ENCODE peak calls at places on chromosomes 6 and 20, in five cellular contexts. C is occipital lobe, R is NCI-H460, B is AML-193, P is activated T-cell treated with anti-CD3 and anti-CD28 coated beads for 1 hour. J is an unnamed sample.

GRCh38 chr6:8655670-8656454 is 220.5 kb upstream of the SLC35B3 start:
- DNase-seq in C (no peak), R (no peak), B (no peak), P (no peak), J (no peak)

GRCh38 chr6:37731888-37732287 is 34.2 kb upstream of the MDGA1 start:
- DNase-seq in C (no peak), R (no peak), B (no peak), P (peak; percentile 27), J (no peak)

GRCh38 chr6:25005010-25005409 is 69.2 kb upstream of the RIPOR2 start:
- DNase-seq in C (no peak), R (no peak), B (no peak), P (no peak), J (no peak)

GRCh38 chr6:79630883-79631799 is at the start of gene SH3BGRL2:
- DNase-seq in C (peak; percentile 72), R (peak; percentile 21), B (no peak), P (no peak), J (peak; percentile 41)

GRCh38 chr20:36845288-36845969 is 30.5 kb upstream of the TLDC2 start:
- DNase-seq in C (peak; percentile 38), R (no peak), B (no peak), P (no peak), J (no peak)

GRCh38 chr20:57810511-57811372 is 100.9 kb upstream of the PMEPA1 start:
- DNase-seq in C (no peak), R (no peak), B (no peak), P (no peak), J (no peak)

GRCh38 chr20:779771-780170 is 11.5 kb upstream of the SLC52A3 start:
- DNase-seq in C (no peak), R (no peak), B (no peak), P (no peak), J (no peak)

GRCh38 chr20:31605902-31606677 is 1.0 kb downstream of the ID1 start:
- DNase-seq in C (no peak), R (no peak), B (peak; percentile 16), P (peak; percentile 5), J (no peak)

GRCh38 chr6:106444777-106445507 is 84.4 kb downstream of the CRYBG1 start:
- DNase-seq in C (no peak), R (peak; percentile 61), B (peak; percentile 92), P (no peak), J (no peak)

GRCh38 chr6:32092760-32093497 is 16.2 kb downstream of the TNXB start:
- DNase-seq in C (no peak), R (peak; percentile 26), B (no peak), P (no peak), J (peak; percentile 42)

GRCh38 chr20:36461600-36462439 is 79.5 kb upstream of the MYL9 start:
- DNase-seq in C (peak; percentile 54), R (no peak), B (peak; percentile 54), P (peak; percentile 24), J (no peak)

GRCh38 chr6:113636357-113636824 is 220.8 kb upstream of the MARCKS start:
- DNase-seq in C (no peak), R (no peak), B (no peak), P (no peak), J (no peak)

GRCh38 chr20:47781631-47782030 is 3.6 kb downstream of the SULF2 start:
- DNase-seq in C (no peak), R (no peak), B (no peak), P (no peak), J (no peak)

GRCh38 chr20:50523552-50524167 is 13.5 kb downstream of the PTPN1 start:
- DNase-seq in C (no peak), R (no peak), B (no peak), P (no peak), J (no peak)

GRCh38 chr6:63391203-63391970 is 71.6 kb upstream of the LGSN start:
- DNase-seq in C (no peak), R (no peak), B (no peak), P (no peak), J (no peak)

GRCh38 chr20:44409132-44409600 is 53.7 kb downstream of the HNF4A start:
- DNase-seq in C (no peak), R (no peak), B (no peak), P (no peak), J (no peak)

GRCh38 chr6:7166410-7167293 is 58.9 kb downstream of the RREB1 start:
- DNase-seq in C (no peak), R (no peak), B (peak; percentile 41), P (no peak), J (no peak)

GRCh38 chr6:111592726-111593515 is 12.8 kb downstream of the TRAF3IP2 start:
- DNase-seq in C (no peak), R (no peak), B (no peak), P (no peak), J (no peak)

GRCh38 chr6:139534472-139535115 is 160.1 kb upstream of the CITED2 start:
- DNase-seq in C (no peak), R (no peak), B (peak; percentile 40), P (no peak), J (no peak)

GRCh38 chr6:47117314-47117713 is 75.2 kb upstream of the ADGRF1 start:
- DNase-seq in C (no peak), R (no peak), B (no peak), P (no peak), J (no peak)

GRCh38 chr6:160469153-160469552 is 121.0 kb downstream of the SLC22A3 start:
- DNase-seq in C (no peak), R (no peak), B (no peak), P (no peak), J (no peak)

GRCh38 chr6:157982297-157982579 is 575 bp downstream of the SYNJ2 start:
- DNase-seq in C (no peak), R (no peak), B (no peak), P (no peak), J (no peak)

GRCh38 chr20:41213150-41213820 is 75.9 kb downstream of the PLCG1 start:
- DNase-seq in C (no peak), R (no peak), B (no peak), P (no peak), J (no peak)

GRCh38 chr20:63155266-63156165 is 60.4 kb downstream of the YTHDF1 start:
- DNase-seq in C (no peak), R (no peak), B (no peak), P (no peak), J (no peak)

GRCh38 chr6:73636048-73636447 is 17.7 kb downstream of the SLC17A5 start:
- DNase-seq in C (no peak), R (no peak), B (no peak), P (no peak), J (no peak)

GRCh38 chr20:62047666-62048345 is 17.9 kb downstream of the TAF4 start:
- DNase-seq in C (no peak), R (no peak), B (no peak), P (no peak), J (no peak)

GRCh38 chr6:49151461-49151860 is 311.6 kb downstream of the MMUT start:
- DNase-seq in C (no peak), R (no peak), B (no peak), P (no peak), J (no peak)

GRCh38 chr6:33840064-33840926 is 36.5 kb upstream of the MLN start:
- DNase-seq in C (no peak), R (peak; percentile 84), B (peak; percentile 98), P (no peak), J (no peak)

GRCh38 chr6:65231616-65232015 is 475.4 kb downstream of the EYS start:
- DNase-seq in C (no peak), R (no peak), B (no peak), P (no peak), J (no peak)

GRCh38 chr6:88869263-88870023 is 94.0 kb downstream of the RNGTT start:
- DNase-seq in C (no peak), R (no peak), B (no peak), P (no peak), J (no peak)

GRCh38 chr6:168577496-168577895 is 136.5 kb downstream of the SMOC2 start:
- DNase-seq in C (no peak), R (no peak), B (no peak), P (no peak), J (no peak)

GRCh38 chr20:24962182-24962492 is 13.1 kb downstream of the CST7 start:
- DNase-seq in C (no peak), R (no peak), B (no peak), P (no peak), J (no peak)

GRCh38 chr6:136134751-136135150 is 115.4 kb downstream of the MTFR2 start:
- DNase-seq in C (no peak), R (no peak), B (no peak), P (no peak), J (no peak)

GRCh38 chr6:31870385-31870921 is 7.8 kb upstream of the NEU1 start:
- DNase-seq in C (no peak), R (no peak), B (peak; percentile 17), P (no peak), J (no peak)

GRCh38 chr6:112223070-112223861 is 31.1 kb downstream of the LAMA4 start:
- DNase-seq in C (no peak), R (no peak), B (no peak), P (no peak), J (no peak)

GRCh38 chr6:81105998-81106397 is 646.5 kb downstream of the TENT5A start:
- DNase-seq in C (no peak), R (no peak), B (no peak), P (no peak), J (no peak)